ENCODE peak calls at places on chromosomes 2 and 18, in seven cellular contexts. T is Caco-2, V is GM12878, B is IMR-90, G is HepG2, O is heart left ventricle, Y is transverse colon. K is an unnamed sample. For H3K36me3 and H3K4me1, the result is how much of the 10 kb centered on the place peaks cover.

GRCh38 chr2:109264595-109265328 is 135.8 kb downstream of the SH3RF3 start:
- DNase-seq in G (peak), T (peak), V (no peak), O (no peak), B (peak), Y (no peak), K (peak)

GRCh38 chr18:74221081-74221480 is 70.7 kb downstream of the CYB5A start:
- DNase-seq in B (no peak), T (no peak), O (no peak), G (no peak), V (no peak), Y (no peak), K (no peak)

GRCh38 chr2:66550826-66551225 is 115.9 kb downstream of the MEIS1 start:
- DNase-seq in O (no peak), V (no peak), Y (no peak), T (no peak), G (no peak), B (no peak), K (no peak)

GRCh38 chr18:4541588-4541987 is 86.5 kb upstream of the DLGAP1 start:
- DNase-seq in B (no peak), V (no peak), Y (no peak), T (no peak), O (no peak), G (no peak), K (no peak)

GRCh38 chr2:188993264-188993663 is 19.1 kb downstream of the COL3A1 start:
- DNase-seq in Y (no peak), T (no peak), G (no peak), V (no peak), O (no peak), B (no peak), K (no peak)

GRCh38 chr18:70422061-70422965 is 133.5 kb downstream of the SOCS6 start:
- DNase-seq in T (no peak), V (no peak), G (peak), O (peak), B (peak), Y (peak), K (peak)

GRCh38 chr18:35076556-35076955 is 35.3 kb downstream of the MAPRE2 start:
- DNase-seq in B (peak), O (no peak), G (no peak), T (no peak), Y (no peak), V (no peak), K (no peak)

GRCh38 chr18:49645836-49646235 is 84.0 kb downstream of the LIPG start:
- DNase-seq in B (peak), Y (peak), T (no peak), O (peak), G (no peak), V (no peak), K (peak)

GRCh38 chr2:172462393-172463381 is 35.3 kb downstream of the ITGA6 start:
- DNase-seq in G (no peak), V (peak), B (no peak), T (no peak), Y (peak), O (no peak), K (no peak)

GRCh38 chr18:32049393-32050161 is 31.0 kb downstream of the RNF125 start:
- DNase-seq in O (peak), T (peak), Y (peak), B (no peak), V (no peak), G (no peak), K (peak)

GRCh38 chr18:9898792-9899549 is 13.2 kb downstream of the TXNDC2 start:
- DNase-seq in Y (no peak), V (no peak), G (peak), B (peak), T (peak), O (no peak), K (no peak)

GRCh38 chr2:119715409-119716295 is 36.7 kb downstream of the TMEM177 start:
- DNase-seq in O (no peak), Y (no peak), B (no peak), V (no peak), G (peak), T (no peak), K (no peak)

GRCh38 chr2:235129856-235130255 is 178.0 kb downstream of the SH3BP4 start:
- DNase-seq in Y (no peak), V (no peak), T (no peak), B (peak), O (no peak), G (no peak), K (no peak)

GRCh38 chr2:152369176-152369860 is 34.3 kb downstream of the FMNL2 start:
- DNase-seq in O (no peak), B (peak), Y (no peak), G (peak), T (no peak), V (no peak), K (no peak)

GRCh38 chr2:46394649-46395510 is 84.5 kb upstream of the TMEM247 start:
- DNase-seq in G (peak), O (no peak), Y (no peak), V (peak), B (no peak), T (no peak), K (no peak)

GRCh38 chr2:69227717-69228116 is 159.3 kb downstream of the GFPT1 start:
- DNase-seq in G (no peak), O (no peak), V (no peak), B (no peak), T (no peak), Y (peak), K (no peak)

GRCh38 chr18:50696436-50696835 is 123.4 kb downstream of the MRO start:
- DNase-seq in Y (no peak), G (no peak), T (no peak), B (no peak), V (no peak), O (no peak), K (no peak)

GRCh38 chr2:96150007-96150406 is 4.8 kb upstream of the DUSP2 start:
- DNase-seq in Y (no peak), O (no peak), V (no peak), B (no peak), T (no peak), G (no peak), K (no peak)

GRCh38 chr2:54634564-54635511 is 88.6 kb upstream of the EML6 start:
- DNase-seq in G (no peak), T (no peak), B (peak), Y (peak), V (peak), O (peak), K (peak)

GRCh38 chr2:214899751-214900150 is 90.3 kb upstream of the BARD1 start:
- DNase-seq in B (no peak), O (no peak), Y (no peak), G (no peak), T (no peak), V (no peak), K (no peak)

GRCh38 chr2:126503476-126503875 is 152.5 kb upstream of the GYPC start:
- DNase-seq in G (no peak), Y (no peak), T (no peak), V (no peak), O (no peak), B (no peak), K (no peak)

GRCh38 chr2:239000500-239001073 is 152.7 kb downstream of the TWIST2 start:
- DNase-seq in T (no peak), Y (no peak), B (no peak), O (no peak), V (no peak), G (no peak), K (no peak)

GRCh38 chr2:113209869-113210305 is 36.1 kb downstream of the PSD4 start:
- DNase-seq in V (no peak), G (no peak), O (no peak), Y (no peak), B (no peak), T (no peak), K (no peak)

GRCh38 chr18:47846431-47846830 is 84.0 kb downstream of the SMAD2 start:
- DNase-seq in T (no peak), V (no peak), G (no peak), B (no peak), Y (no peak), O (no peak), K (no peak)
- H3K36me3 ChIP-seq in T (under half), V (under half), G (under half), B (under half), Y (under half), O (under half), K (under half)

GRCh38 chr2:216679658-216680024 is 15.7 kb downstream of the IGFBP5 start:
- DNase-seq in O (peak), V (no peak), Y (no peak), T (no peak), B (peak), G (no peak), K (peak)
- H3K4me1 ChIP-seq in O (under half), V (under half), Y (under half), T (under half), B (under half), G (under half), K (half or more)

GRCh38 chr2:145744541-145745386 is 1224.8 kb upstream of the ZEB2 start:
- DNase-seq in B (peak), G (no peak), O (no peak), T (no peak), Y (no peak), V (no peak), K (no peak)
- TF ChIP-seq CTCF in B (no peak), G (no peak), O (no peak), T (no peak), Y (no peak), V (no peak), K (no peak)

GRCh38 chr2:161207941-161208340 is 47.7 kb downstream of the TANK start:
- DNase-seq in Y (no peak), B (peak), O (no peak), T (no peak), V (no peak), G (no peak), K (no peak)
- H3K36me3 ChIP-seq in Y (under half), B (under half), O (under half), T (under half), V (under half), G (half or more), K (half or more)

GRCh38 chr2:201973316-201973715 is 60.3 kb upstream of the FZD7 start:
- DNase-seq in G (no peak), O (no peak), T (no peak), Y (no peak), V (no peak), B (no peak), K (no peak)

GRCh38 chr2:201974651-201975050 is 59.0 kb upstream of the FZD7 start:
- DNase-seq in V (no peak), B (no peak), O (no peak), Y (no peak), G (no peak), T (no peak), K (no peak)

GRCh38 chr2:201975964-201976612 is 57.6 kb upstream of the FZD7 start:
- DNase-seq in G (no peak), O (no peak), B (no peak), T (no peak), V (no peak), Y (no peak), K (no peak)

GRCh38 chr2:201977651-201978050 is 56.0 kb upstream of the FZD7 start:
- DNase-seq in B (no peak), O (no peak), Y (no peak), V (no peak), G (no peak), T (no peak), K (no peak)

DNA sequence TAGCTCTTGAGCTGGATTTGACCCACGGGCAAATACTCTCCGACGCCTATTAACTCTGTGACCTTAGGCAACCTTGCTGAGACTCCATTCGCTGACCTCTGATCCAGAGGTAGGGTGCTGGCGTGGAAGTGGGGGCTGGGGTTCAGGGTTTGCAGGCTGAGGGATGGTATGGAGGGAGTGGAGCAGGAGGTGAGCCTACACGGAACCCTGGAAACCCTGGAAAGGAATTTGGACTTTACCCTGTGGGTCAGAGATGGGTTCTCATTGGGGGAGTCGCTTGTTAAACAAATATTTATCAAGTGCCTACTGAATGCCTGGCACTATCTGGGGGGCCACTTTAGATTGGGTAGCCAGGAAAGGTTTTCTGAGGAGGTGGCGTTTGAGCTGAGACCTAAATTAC is 58.2 kb upstream of the FZD7 start:
- DNase-seq in Y (no peak), T (no peak), G (peak), B (no peak), V (no peak), O (no peak), K (no peak)
- H3K4me1 ChIP-seq in Y (under half), T (under half), G (under half), B (under half), V (under half), O (under half), K (under half)

GRCh38 chr2:42087137-42087856 is 39.5 kb downstream of the PKDCC start:
- DNase-seq in V (no peak), Y (no peak), G (no peak), O (no peak), B (no peak), T (no peak), K (no peak)
- TF ChIP-seq CTCF in V (no peak), Y (no peak), G (no peak), O (no peak), B (no peak), T (no peak), K (no peak)

GRCh38 chr2:236993-237539 is 26.8 kb downstream of the SH3YL1 start:
- DNase-seq in B (no peak), T (no peak), Y (no peak), V (no peak), O (no peak), G (no peak), K (no peak)
- H3K36me3 ChIP-seq in B (under half), T (under half), Y (under half), V (under half), O (under half), G (under half), K (under half)

DNA sequence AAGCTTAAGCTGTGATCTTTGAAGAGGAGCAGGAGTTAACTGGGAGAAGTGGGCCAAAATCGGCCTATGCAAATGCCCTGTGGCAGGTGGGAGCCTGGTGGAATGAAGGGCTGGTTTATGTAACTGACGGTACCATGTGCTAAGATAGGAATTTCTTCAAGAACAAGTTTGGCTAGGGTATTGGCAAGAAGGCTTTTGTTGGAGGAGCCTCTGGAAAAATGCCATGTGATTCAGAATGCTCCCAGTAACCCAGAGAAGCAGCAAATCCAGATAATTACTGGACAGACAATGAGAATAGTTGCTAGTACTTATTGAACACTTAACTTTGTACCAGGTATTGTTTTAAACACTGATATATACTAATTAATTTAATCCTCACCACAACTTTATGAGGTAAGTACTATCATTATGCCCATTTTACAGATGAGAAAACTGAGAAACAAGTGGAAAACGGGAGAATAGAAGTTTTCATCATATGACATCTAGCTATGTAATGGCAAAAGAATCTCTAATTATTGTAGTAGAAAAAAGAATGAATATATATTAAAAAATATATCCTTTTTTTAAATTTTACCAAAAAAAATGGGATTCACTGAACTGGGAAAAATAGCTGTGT is 9.1 kb upstream of the FAM124B start:
- DNase-seq in Y (no peak), G (no peak), B (peak), O (no peak), V (no peak), T (no peak), K (no peak)
- H3K4me1 ChIP-seq in Y (under half), G (under half), B (under half), O (under half), V (under half), T (under half), K (under half)

DNA sequence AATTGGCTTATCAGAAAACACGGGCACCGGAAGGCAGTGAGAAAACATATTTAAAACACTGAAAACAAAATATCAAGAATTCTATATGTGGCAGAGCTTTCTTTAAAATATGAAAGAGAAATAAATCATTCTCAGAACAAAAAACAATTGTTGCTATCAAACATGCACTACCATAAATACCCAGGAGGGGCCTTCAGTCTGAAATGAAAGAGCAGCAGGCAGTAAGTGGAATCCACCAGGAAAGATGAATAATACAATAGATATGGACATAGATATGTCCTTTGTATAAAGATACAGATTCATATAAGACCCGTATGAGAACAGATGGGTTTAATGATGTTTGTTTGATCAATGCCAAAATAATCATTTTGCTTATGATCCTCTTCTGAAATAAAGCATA is 142.0 kb downstream of the TMEM18 start:
- DNase-seq in G (no peak), O (no peak), Y (no peak), B (no peak), T (no peak), V (no peak), K (no peak)
- TF ChIP-seq CTCF in G (no peak), O (no peak), Y (no peak), B (no peak), T (no peak), V (no peak), K (no peak)

GRCh38 chr2:37663390-37663789 is 8.1 kb downstream of the CDC42EP3 start:
- DNase-seq in B (no peak), T (no peak), Y (no peak), V (no peak), O (no peak), G (no peak), K (no peak)
- H3K36me3 ChIP-seq in B (half or more), T (under half), Y (under half), V (under half), O (under half), G (under half), K (under half)

K was measured in psoas muscle.